ENCODE peak calls at places on chromosomes 4 and X, in five cellular contexts. T, N, Z, B and H are unnamed samples.

GRCh38 chr4:119151161-119151560 is 15.5 kb downstream of the MYOZ2 start:
- ATAC-seq in B (no peak), N (no peak), T (no peak), Z (no peak), H (no peak)

GRCh38 chr4:149521611-149522010 is 294.0 kb downstream of the IQCM start:
- ATAC-seq in B (no peak), T (no peak), Z (no peak), N (no peak), H (no peak)

GRCh38 chrX:124347242-124347641 is 879 bp downstream of the SH2D1A start:
- ATAC-seq in N (no peak), B (no peak), T (no peak), Z (peak), H (no peak)

GRCh38 chrX:68695206-68695845 is 47.9 kb downstream of the STARD8 start:
- ATAC-seq in N (no peak), T (no peak), Z (no peak), B (no peak), H (no peak)

GRCh38 chrX:144327515-144327914 is 443.6 kb downstream of the UBE2NL start:
- ATAC-seq in T (no peak), N (no peak), Z (no peak), B (no peak), H (no peak)

GRCh38 chr4:186699881-186700397 is 23.7 kb downstream of the FAT1 start:
- ATAC-seq in B (no peak), T (no peak), N (no peak), Z (no peak), H (no peak)

GRCh38 chrX:50913520-50913919 is 3.0 kb downstream of the BMP15 start:
- ATAC-seq in Z (no peak), T (no peak), N (no peak), B (no peak), H (no peak)

GRCh38 chr4:38232741-38233140 is 272.5 kb downstream of the PTTG2 start:
- ATAC-seq in T (no peak), B (no peak), Z (no peak), N (no peak), H (no peak)

GRCh38 chrX:100658936-100659335 is 14.9 kb downstream of the SRPX2 start:
- ATAC-seq in Z (no peak), N (no peak), B (no peak), T (no peak), H (no peak)

GRCh38 chr4:2273657-2274319 is 11.9 kb upstream of the MXD4 start:
- ATAC-seq in Z (no peak), B (peak), T (no peak), N (no peak), H (no peak)

GRCh38 chrX:72069380-72070160 is 62.1 kb downstream of the RTL5 start:
- ATAC-seq in N (no peak), T (no peak), B (no peak), Z (no peak), H (peak)

GRCh38 chr4:89299153-89299789 is 8.3 kb downstream of the GPRIN3 start:
- ATAC-seq in B (peak), T (peak), N (peak), Z (peak), H (no peak)

GRCh38 chr4:65050786-65051185 is 619.5 kb downstream of the EPHA5 start:
- ATAC-seq in N (no peak), B (no peak), T (no peak), Z (no peak), H (no peak)

GRCh38 chr4:65046496-65047101 is 623.7 kb downstream of the EPHA5 start:
- ATAC-seq in B (no peak), N (no peak), Z (no peak), T (no peak), H (no peak)
- TF ChIP-seq EP300 in B (no peak), N (no peak), Z (no peak), T (no peak), H (no peak)

DNA sequence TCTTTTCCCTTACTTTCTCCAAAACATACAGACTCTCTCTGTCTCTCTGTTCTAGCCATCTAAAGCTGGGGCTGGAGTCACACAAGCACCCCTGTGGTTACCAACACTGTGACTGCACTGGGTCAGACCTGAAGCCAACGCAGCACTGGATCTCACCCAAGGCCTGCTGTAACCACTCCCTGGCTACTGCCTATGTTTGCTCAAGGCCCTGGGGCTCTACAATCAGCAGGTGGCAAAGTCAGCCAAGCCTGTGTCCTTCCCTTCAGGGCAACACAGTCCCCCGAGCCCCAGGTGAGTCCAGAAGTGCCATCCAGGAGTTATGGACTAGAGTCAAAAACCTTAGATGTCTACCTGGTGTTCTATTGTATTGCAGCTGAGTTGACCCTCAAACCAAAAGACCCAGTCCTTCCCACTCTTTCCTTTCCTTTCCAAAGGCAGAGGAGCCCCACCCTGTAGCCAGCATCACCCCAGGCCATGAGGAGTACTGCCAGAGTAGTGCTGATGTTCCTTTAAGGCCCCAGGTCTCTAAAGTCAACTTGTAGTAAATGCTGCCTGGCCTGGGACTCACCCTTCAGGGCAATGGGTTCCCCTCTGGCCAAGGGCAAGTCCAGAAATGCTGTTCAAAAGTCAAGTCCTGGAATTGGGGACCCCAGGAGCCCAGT is 58.8 kb upstream of the RAP2C start:
- ATAC-seq in N (no peak), B (no peak), Z (no peak), T (no peak), H (no peak)
- TF ChIP-seq CTCF in N (no peak), B (no peak), Z (no peak), T (no peak), H (no peak)

DNA sequence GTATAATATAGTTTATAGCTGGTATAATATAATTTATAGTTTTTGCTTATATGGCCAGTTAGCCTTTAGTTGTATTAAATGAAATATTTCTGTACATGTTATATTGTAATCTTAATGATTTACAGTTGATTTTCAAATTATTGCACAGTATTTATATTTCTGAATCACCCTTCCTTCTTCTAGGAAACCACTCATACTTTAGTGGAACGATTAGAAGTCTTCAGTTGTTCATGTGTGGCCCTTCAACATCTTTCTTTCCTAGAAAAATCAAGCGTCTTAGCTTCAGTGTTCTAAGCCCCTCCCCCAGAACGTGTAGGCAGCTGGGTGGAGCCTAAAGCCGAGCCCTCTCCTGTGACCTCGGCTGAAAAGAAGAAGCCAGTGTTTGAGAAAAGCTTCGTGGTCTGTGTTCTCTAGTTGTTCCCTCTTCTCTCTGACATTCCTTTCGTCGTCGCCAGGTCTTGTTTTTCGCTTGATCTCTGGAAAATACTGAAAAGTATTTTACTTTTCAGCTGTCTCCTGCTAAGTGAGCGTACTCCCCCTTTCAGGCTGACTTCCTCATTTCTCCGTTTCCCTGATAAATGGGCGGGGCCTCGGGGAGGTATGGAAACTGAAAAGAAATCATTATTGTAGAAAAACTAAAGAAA is at the start of gene C4orf33:
- ATAC-seq in N (peak), T (peak), Z (peak), B (peak), H (peak)
- TF ChIP-seq POLR2AphosphoS5 in N (peak), T (peak), Z (peak), B (peak), H (no peak)

DNA sequence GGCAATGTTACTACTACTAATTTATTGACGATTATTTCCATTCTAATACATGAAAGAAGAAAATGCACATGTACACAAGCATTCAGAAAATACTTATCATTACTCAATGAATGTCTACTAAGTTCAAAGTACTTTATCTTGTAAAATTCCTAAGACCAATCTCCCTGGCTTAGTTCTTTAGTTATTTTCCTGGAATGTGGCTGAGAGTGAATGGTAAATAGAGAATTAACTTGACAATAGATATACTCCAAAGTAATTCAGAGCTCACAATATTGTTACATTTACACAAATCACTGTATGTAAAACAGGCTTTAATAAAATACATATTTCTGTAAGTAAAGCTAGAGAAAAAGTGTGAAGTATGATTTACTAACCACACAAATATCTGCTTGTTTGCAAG is 79.7 kb downstream of the PDS5A start:
- ATAC-seq in Z (no peak), N (no peak), T (no peak), B (no peak), H (no peak)
- TF ChIP-seq EP300 in Z (no peak), N (no peak), T (no peak), B (no peak), H (no peak)